ENCODE peak calls at places on chromosomes 13 and 19, in six cellular contexts. H, W, L, O, B and U are unnamed samples.

GRCh38 chr19:53132231-53132991 is at the start of gene ZNF415:
- DNase-seq in H (peak), O (no peak), B (peak), W (peak), L (peak), U (peak)

GRCh38 chr19:17441241-17442135 is 7.0 kb downstream of the TMEM221 start:
- DNase-seq in L (peak), W (no peak), H (peak), O (no peak), B (no peak), U (peak)

GRCh38 chr19:55173717-55174409 is 6.2 kb downstream of the SYT5 start:
- DNase-seq in W (no peak), L (peak), B (peak), H (peak), O (no peak), U (peak)

GRCh38 chr13:48010698-48011097 is 9.6 kb upstream of the SUCLA2 start:
- DNase-seq in W (no peak), H (no peak), B (no peak), O (no peak), L (no peak), U (no peak)

GRCh38 chr13:39410089-39410901 is 192.7 kb downstream of the LHFPL6 start:
- DNase-seq in H (no peak), L (peak), W (no peak), B (no peak), O (no peak), U (peak)

GRCh38 chr19:17755977-17756670 is 4.8 kb downstream of the FCHO1 start:
- DNase-seq in O (peak), B (no peak), L (no peak), W (no peak), H (peak), U (peak)

GRCh38 chr13:77829963-77830362 is 88.7 kb downstream of the EDNRB start:
- DNase-seq in O (no peak), B (no peak), W (no peak), L (no peak), H (no peak), U (no peak)

GRCh38 chr13:79749985-79750551 is 269.1 kb downstream of the NDFIP2 start:
- DNase-seq in B (peak), O (no peak), H (no peak), W (no peak), L (peak), U (peak)

GRCh38 chr13:114070098-114070799 is 62.2 kb downstream of the RASA3 start:
- DNase-seq in H (no peak), L (no peak), W (no peak), O (no peak), B (peak), U (no peak)

GRCh38 chr19:1487576-1488281 is 2.4 kb downstream of the PCSK4 start:
- DNase-seq in B (no peak), W (no peak), L (no peak), O (no peak), H (no peak), U (no peak)

GRCh38 chr13:20136781-20137703 is 23.8 kb downstream of the GJA3 start:
- DNase-seq in B (no peak), W (no peak), H (peak), L (peak), O (no peak), U (no peak)

GRCh38 chr13:111359237-111359915 is 38.9 kb downstream of the TEX29 start:
- DNase-seq in B (no peak), H (no peak), W (no peak), L (peak), O (no peak), U (peak)

GRCh38 chr13:60121288-60121687 is 42.4 kb downstream of the DIAPH3 start:
- DNase-seq in O (no peak), B (no peak), H (no peak), L (no peak), W (no peak), U (no peak)

GRCh38 chr13:50425772-50426171 is 410.5 kb downstream of the KCNRG start:
- DNase-seq in O (no peak), L (no peak), B (no peak), H (no peak), W (no peak), U (no peak)